ENCODE peak calls at places on chromosomes 4 and X, in ten cellular contexts. N is colonic mucosa, R is fibroblast of mammary gland, T is neural crest cell, B is brain microvascular endothelial cell, U is Caco-2, X is endothelial cell, O is RWPE1, P is coronary artery, W is B cell. A is an unnamed sample.

GRCh38 chr4:150710770-150711375 is 128.9 kb downstream of the MAB21L2 start:
- DNase-seq in X (no peak), T (no peak), P (no peak), R (peak; percentile 5), N (no peak), W (no peak), B (no peak), U (no peak), O (no peak), A (no peak)

GRCh38 chr4:171759274-171759673 is 53.9 kb upstream of the GALNTL6 start:
- DNase-seq in P (no peak), B (no peak), X (no peak), N (no peak), R (no peak), U (no peak), T (no peak), W (no peak), O (no peak), A (no peak)

GRCh38 chr4:71230258-71230594 is 108.6 kb upstream of the SLC4A4 start:
- DNase-seq in U (no peak), X (no peak), W (no peak), O (no peak), T (no peak), N (peak; percentile 46), P (no peak), R (no peak), B (no peak), A (peak; percentile 56)

GRCh38 chr4:90328558-90328957 is 201.4 kb downstream of the CCSER1 start:
- DNase-seq in X (no peak), U (no peak), W (no peak), P (no peak), N (peak; percentile 25), B (no peak), R (peak; percentile 24), O (no peak), T (peak; percentile 9), A (peak; percentile 0)

GRCh38 chr4:104064650-104065577 is 345.1 kb upstream of the TACR3 start:
- DNase-seq in U (peak; percentile 63), T (peak; percentile 55), B (peak; percentile 12), X (peak; percentile 65), O (peak; percentile 36), R (peak; percentile 34), W (no peak), N (peak; percentile 25), P (no peak), A (no peak)

GRCh38 chr4:2484993-2485392 is 16.1 kb downstream of the RNF4 start:
- DNase-seq in T (no peak), N (peak; percentile 81), U (no peak), W (peak; percentile 90), B (no peak), O (no peak), R (peak; percentile 49), X (peak; percentile 29), P (no peak), A (peak; percentile 65)

GRCh38 chr4:4824232-4824631 is 35.2 kb upstream of the MSX1 start:
- DNase-seq in X (no peak), O (no peak), P (no peak), N (no peak), T (no peak), W (no peak), U (no peak), R (no peak), B (no peak), A (no peak)

GRCh38 chrX:47631676-47632075 is 1.9 kb upstream of the CFP start:
- DNase-seq in U (no peak), R (no peak), O (no peak), X (no peak), B (no peak), P (no peak), W (no peak), N (no peak), T (no peak), A (no peak)

GRCh38 chrX:100704581-100705203 is 27.2 kb downstream of the SYTL4 start:
- DNase-seq in B (no peak), R (no peak), T (no peak), X (no peak), U (no peak), O (no peak), W (no peak), N (no peak), P (no peak), A (no peak)

GRCh38 chr4:186190456-186191265 is 706 bp upstream of the CYP4V2 start:
- DNase-seq in P (no peak), B (no peak), N (peak; percentile 53), X (peak; percentile 26), R (peak; percentile 18), U (peak; percentile 36), T (no peak), O (peak; percentile 36), W (peak; percentile 53), A (peak; percentile 10)

GRCh38 chr4:57287687-57288604 is 177.8 kb upstream of the IGFBP7 start:
- DNase-seq in P (no peak), B (no peak), X (no peak), U (no peak), O (no peak), W (no peak), T (no peak), N (no peak), R (no peak), A (no peak)

GRCh38 chr4:41814565-41814964 is 66.0 kb upstream of the PHOX2B start:
- DNase-seq in R (no peak), U (peak; percentile 15), W (no peak), B (peak; percentile 1), T (peak; percentile 34), P (no peak), X (peak; percentile 31), N (no peak), O (peak; percentile 16), A (peak; percentile 29)
- TF ChIP-seq CTCF in R (peak; percentile 31), U (no peak), W (no peak), B (peak; percentile 69), T (peak; percentile 53), P (no peak), X (no peak), N (no peak), O (no peak), A (peak; percentile 54)

GRCh38 chr4:17934286-17934685 is 87.3 kb downstream of the LCORL start:
- DNase-seq in W (no peak), T (no peak), B (no peak), N (no peak), O (no peak), P (no peak), U (no peak), R (peak; percentile 27), X (no peak), A (no peak)
- TF ChIP-seq CTCF in W (no peak), T (no peak), B (no peak), N (no peak), O (no peak), P (no peak), U (no peak), R (peak; percentile 18), X (no peak), A (peak; percentile 34)

GRCh38 chr4:135371137-135371536 is 1169.5 kb upstream of the PABPC4L start:
- DNase-seq in N (no peak), P (no peak), O (no peak), X (peak; percentile 10), R (no peak), T (peak; percentile 6), B (no peak), W (no peak), U (peak; percentile 19), A (no peak)
- TF ChIP-seq CTCF in N (no peak), P (no peak), O (no peak), X (peak; percentile 25), R (no peak), T (peak; percentile 33), B (peak; percentile 42), W (no peak), U (peak; percentile 15), A (no peak)

DNA sequence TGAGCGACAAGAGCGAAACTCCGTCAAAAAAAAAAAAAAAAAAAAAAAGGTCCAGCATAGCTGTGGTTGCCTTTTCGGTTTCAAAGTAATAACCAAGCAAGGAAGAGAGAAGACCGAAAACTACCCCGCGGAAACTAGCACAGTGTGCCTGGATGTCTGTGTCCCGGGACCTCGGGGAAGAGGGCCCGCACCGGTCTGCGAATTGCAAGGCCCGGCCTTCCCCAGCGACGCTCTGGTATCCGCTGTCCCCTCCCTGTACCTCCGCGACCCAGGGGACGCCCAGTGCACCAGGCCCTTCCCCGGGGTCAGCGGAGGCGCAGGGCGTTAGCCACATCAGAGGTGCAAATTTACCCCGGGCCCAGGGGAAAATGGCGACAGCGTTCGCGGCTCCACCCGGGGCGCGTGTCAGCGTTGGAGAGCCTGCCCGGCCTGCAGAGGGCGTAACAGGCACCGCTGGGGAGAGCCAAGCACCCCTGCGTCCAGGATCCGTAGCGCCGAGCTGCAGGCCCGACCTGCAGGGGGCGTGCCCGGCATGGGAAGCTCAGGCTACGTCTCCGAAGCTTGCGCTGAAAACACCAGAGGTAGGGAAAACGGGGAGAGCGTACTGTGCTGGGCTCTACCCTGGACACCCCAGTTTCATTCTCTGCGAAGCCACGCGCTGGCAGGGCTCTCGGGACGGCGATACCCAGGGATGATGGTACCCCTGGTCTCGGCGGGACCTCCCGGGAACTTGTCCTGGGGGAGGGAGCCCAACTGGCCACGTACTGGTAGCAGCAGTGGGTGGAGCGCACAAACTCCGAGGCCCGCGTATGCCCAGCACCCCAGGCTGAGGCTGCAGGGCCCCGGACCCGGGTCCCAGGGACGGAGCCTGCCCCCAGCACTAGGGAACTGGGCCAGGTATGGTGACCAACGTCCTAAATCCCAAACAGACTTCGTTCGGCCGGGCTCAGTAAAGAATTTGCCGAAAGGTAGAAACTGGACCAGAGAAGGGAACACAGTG is 16.2 kb downstream of the NKX6-1 start:
- DNase-seq in P (no peak), W (no peak), T (no peak), O (no peak), R (peak; percentile 36), B (peak; percentile 32), U (no peak), N (peak; percentile 72), X (peak; percentile 88), A (peak; percentile 29)
- TF ChIP-seq CTCF in P (no peak), W (no peak), T (peak; percentile 54), O (no peak), R (peak; percentile 45), B (peak; percentile 73), U (no peak), N (peak; percentile 51), X (peak; percentile 86), A (peak; percentile 42)

A was measured in AG10803.